ENCODE peak calls at places on chromosome 11, in five cellular contexts. S is WERI-Rb-1; D is WTC11; J is LHCN-M2; H is stimulated activated CD4-positive, alpha-beta T cell treated with anti-CD3 and anti-CD28 coated beads, TNF-alpha, amount 100 ng/mL, for 48 hours. X is an unnamed sample.

GRCh38 chr11:118004543-118005223 is 18.5 kb downstream of the IL10RA start:
- DNase-seq in S (no peak), D (no peak), J (no peak), H (no peak), X (no peak)

GRCh38 chr11:106021181-106021966 is 666 bp downstream of the MSANTD4 start:
- DNase-seq in S (no peak), D (peak), J (peak), H (no peak), X (peak)

GRCh38 chr11:74443071-74443864 is 24.1 kb downstream of the KCNE3 start:
- DNase-seq in S (peak), D (no peak), J (peak), H (no peak), X (peak)

GRCh38 chr11:50071584-50072225 is 39.0 kb downstream of the OR4C45 start:
- DNase-seq in S (no peak), D (no peak), J (no peak), H (no peak), X (no peak)

GRCh38 chr11:103609117-103610066 is 427.0 kb upstream of the DDI1 start:
- DNase-seq in S (peak), D (peak), J (peak), H (no peak), X (peak)

GRCh38 chr11:75557649-75558494 is 4.2 kb upstream of the SERPINH1 start:
- DNase-seq in S (no peak), D (no peak), J (peak), H (no peak), X (no peak)

GRCh38 chr11:65858354-65859133 is 564 bp upstream of the CFL1 start:
- DNase-seq in S (no peak), D (no peak), J (no peak), H (no peak), X (no peak)

GRCh38 chr11:108945341-108945740 is 280.5 kb downstream of the DDX10 start:
- DNase-seq in S (no peak), D (no peak), J (no peak), H (no peak), X (no peak)

GRCh38 chr11:75465701-75466531 is 32.9 kb upstream of the KLHL35 start:
- DNase-seq in S (peak), D (no peak), J (no peak), H (no peak), X (no peak)

GRCh38 chr11:113262594-113262993 is 51.8 kb upstream of the TTC12 start:
- DNase-seq in S (no peak), D (no peak), J (no peak), H (no peak), X (no peak)

GRCh38 chr11:77126861-77127673 is 979 bp upstream of the MYO7A start:
- DNase-seq in S (peak), D (peak), J (peak), H (peak), X (peak)

GRCh38 chr11:101346591-101346990 is 217.0 kb upstream of the PGR start:
- DNase-seq in S (no peak), D (no peak), J (peak), H (no peak), X (no peak)

X was measured in SJCRH30.